ENCODE peak calls at places on chromosomes 4 and X, in four cellular contexts. N is HepG2, Z is K562, P is H1. A is an unnamed sample.

GRCh38 chrX:80648023-80648422 is 161.7 kb downstream of the BRWD3 start:
- DNase-seq in P (no peak), Z (peak), N (no peak), A (peak)

GRCh38 chr4:176261018-176261417 is 8.0 kb downstream of the ASB5 start:
- DNase-seq in N (no peak), P (no peak), Z (no peak), A (no peak)

GRCh38 chr4:144579411-144580020 is 66.4 kb upstream of the HHIP start:
- DNase-seq in Z (no peak), P (no peak), N (no peak), A (peak)

GRCh38 chrX:110734894-110735541 is 60.6 kb downstream of the CHRDL1 start:
- DNase-seq in Z (no peak), P (no peak), N (no peak), A (no peak)

GRCh38 chr4:27921236-27921635 is 1060.6 kb downstream of the STIM2 start:
- DNase-seq in Z (no peak), P (no peak), N (no peak), A (no peak)

GRCh38 chr4:26204249-26204825 is 116.5 kb upstream of the RBPJ start:
- DNase-seq in P (no peak), Z (no peak), N (no peak), A (no peak)

GRCh38 chr4:8185280-8185679 is 13.8 kb upstream of the SH3TC1 start:
- DNase-seq in Z (no peak), N (no peak), P (no peak), A (no peak)

GRCh38 chr4:7821245-7822165 is 118.2 kb downstream of the AFAP1 start:
- DNase-seq in Z (no peak), P (no peak), N (no peak), A (no peak)

GRCh38 chrX:20221902-20222301 is 44.8 kb downstream of the RPS6KA3 start:
- DNase-seq in P (no peak), N (peak), Z (peak), A (no peak)

DNA sequence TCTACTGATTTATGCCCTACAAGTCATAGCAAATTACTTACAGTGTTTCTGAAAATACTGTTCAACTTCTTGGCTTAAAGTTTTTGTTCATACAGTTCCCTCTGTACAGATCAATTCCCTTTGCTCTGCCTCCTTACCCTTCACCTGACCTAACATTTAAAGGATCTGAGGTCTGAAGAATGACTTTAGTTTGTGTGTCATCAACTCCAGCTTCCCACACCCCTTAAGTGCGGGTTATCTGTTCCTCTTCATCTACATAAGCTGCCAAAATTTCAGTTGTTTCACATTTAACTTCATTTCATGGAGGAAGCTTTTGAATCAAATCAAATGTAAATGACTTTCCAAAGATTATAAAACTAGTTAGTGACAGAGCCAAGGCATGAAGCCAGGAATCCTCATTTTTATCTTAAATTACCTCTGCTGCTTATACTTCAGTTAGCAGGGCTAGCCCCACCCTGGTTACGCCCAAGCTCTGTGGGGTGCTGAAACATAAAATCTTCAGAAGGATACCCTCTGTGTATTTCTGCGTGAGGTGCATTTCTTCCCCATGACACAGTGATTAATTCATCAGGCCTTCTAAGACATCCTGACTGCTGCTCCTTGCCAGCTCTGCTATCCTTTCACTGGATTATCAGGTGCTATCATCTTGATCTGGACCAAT is 16.5 kb downstream of the CXCL1 start:
- DNase-seq in Z (peak), P (no peak), N (no peak), A (no peak)
- H2AFZ ChIP-seq in Z (no peak), P (no peak), N (no peak), A (peak)

DNA sequence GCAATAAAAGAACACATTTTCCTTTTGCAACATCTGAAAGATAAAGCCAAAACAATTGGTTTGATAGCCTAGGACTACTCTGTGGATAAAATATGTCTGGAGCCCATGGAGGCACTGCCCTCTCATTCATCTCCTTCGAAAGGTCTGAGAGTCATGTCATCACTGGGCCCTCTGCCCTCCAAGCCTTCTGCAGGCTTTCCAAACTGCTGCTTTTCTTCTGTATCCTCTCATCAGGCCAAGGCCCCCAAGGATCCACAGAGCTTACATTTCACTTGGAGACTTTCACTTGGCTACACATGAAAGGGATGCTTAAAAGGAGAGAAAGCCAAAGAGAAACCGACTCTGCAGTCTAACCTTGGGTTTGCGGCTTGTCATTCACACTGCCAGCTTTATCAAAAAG is 109.9 kb downstream of the SH3RF1 start:
- DNase-seq in P (no peak), Z (no peak), N (no peak), A (no peak)
- H3K4me3 ChIP-seq in P (no peak), Z (no peak), N (no peak), A (no peak)

GRCh38 chr4:146401274-146401673 is 120.5 kb downstream of the SLC10A7 start:
- DNase-seq in P (no peak), Z (no peak), N (no peak), A (no peak)
- TF ChIP-seq JUN in P (no peak), Z (no peak), N (no peak), A (no peak)

DNA sequence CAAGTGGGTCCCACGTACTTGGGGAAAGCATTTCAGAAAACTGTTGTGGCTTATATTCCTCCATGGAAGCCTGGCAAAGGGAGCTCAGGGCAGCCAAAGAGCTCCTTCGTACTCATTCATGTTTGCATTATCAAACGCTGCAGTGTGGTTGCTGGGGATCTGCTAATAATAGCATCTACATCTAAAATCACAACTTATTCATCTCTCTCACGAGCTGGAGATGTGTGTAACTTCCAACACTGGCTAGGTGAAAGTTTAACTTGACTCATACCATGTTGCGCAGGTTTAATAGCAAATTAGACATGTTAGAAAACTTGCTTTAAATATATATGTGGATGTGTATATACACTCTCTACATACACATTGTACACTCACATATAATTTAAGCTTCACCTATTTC is 415.1 kb downstream of the AFF2 start:
- DNase-seq in P (no peak), N (no peak), Z (no peak), A (no peak)
- H2AFZ ChIP-seq in P (no peak), N (no peak), Z (no peak), A (no peak)

DNA sequence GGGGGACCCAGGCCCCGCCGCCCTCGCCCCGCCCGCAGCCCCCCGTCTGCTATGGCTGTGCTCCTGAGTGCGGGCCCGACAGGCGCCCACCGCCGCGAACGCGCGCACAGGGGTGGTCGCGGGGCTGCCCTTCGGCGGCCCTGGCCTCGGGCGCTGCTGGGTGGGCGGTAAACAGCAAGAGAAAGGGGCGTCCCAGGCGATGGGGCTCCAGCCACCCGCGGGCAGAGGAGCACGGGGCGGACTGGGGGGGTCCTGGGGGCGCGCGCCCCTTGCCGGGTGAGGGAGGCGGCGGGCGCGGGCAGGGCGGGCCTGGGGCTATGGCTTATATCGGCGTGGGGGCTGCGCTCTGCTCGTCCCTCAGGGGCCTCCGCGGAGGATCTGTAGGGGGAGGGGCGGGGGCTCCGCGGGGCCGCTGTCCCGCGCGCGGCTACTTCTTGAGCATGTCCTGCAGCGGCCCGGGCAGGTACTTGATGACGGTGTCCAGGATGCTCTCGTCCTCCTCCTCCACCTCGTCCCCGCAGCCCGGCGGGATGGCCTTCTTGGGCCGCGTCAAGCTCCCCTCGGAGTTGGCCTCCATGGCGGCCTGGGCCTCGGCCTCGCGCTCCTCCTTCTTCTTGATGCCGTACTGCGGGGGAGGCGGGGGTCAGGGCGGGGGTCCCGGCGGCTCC is 39.7 kb downstream of the CPLX1 start:
- DNase-seq in N (no peak), Z (no peak), P (no peak), A (no peak)
- H3K4me3 ChIP-seq in N (no peak), Z (no peak), P (peak), A (no peak)

DNA sequence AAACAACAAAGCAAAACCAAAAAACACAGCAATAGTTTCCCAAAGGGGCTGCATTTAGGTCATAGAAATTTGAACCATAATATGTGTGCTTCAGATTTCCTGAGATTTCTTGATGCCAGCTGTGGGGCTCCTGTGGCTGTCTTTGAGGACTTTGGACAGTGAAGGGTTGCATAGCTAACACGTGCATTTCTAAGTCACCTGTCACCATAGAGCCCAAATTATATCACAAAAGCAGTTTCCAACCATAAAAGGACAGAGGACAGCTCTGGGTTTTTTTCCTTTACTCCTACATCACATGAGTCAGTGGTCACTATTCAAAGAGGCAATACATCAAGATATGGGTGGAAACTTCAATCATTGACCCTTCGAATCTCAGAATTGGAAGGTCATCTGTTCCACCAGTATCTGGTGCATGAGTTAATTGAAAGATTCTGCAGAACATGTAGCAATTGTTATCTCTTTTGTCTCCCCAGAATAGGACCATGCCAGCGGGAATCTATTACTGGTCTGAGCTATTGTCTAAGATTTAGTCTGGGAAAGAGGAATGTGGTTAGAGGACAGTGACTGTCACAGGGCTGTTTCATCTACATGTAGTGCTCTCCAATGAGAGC is 133.6 kb downstream of the AASDH start:
- DNase-seq in Z (no peak), P (no peak), N (no peak), A (no peak)
- TF ChIP-seq JUN in Z (no peak), P (no peak), N (no peak), A (no peak)

GRCh38 chrX:141201962-141202361 is 25.0 kb upstream of the LDOC1 start:
- DNase-seq in N (no peak), P (no peak), Z (no peak), A (no peak)
- H2AFZ ChIP-seq in N (no peak), P (no peak), Z (no peak), A (no peak)

GRCh38 chr4:56981795-56982201 is 3.1 kb downstream of the POLR2B start:
- DNase-seq in N (no peak), P (no peak), Z (peak), A (peak)
- H3K4me3 ChIP-seq in N (no peak), P (no peak), Z (peak), A (peak)

DNA sequence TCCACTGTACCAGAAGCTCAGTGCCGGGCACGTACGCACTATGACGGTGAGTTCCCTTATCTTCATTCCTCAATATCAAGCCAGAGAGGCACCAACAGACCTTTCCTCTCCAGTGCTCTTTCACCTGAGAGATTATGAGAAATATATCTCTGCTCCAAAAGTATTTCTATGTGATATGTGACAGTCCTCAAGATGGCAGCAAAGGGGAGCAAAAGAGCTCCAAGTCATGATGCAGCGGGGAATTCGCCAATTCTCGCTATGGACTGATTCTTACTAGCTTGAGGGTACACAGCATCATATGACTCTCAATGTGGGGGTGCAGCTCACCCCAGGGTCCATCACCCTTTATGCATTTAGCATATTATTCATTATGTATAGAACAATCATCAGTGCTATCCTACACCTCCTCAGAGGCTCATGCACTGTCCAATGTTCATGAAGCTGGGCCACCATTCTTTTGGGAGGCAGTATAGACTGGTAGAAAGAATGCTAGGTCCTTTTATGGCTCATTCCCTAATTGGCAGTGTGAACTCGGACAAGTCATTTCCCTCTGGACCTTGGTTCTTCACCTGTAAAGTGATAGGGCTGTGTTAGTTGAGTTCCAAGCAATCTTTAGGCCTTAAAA is 12.8 kb upstream of the IQSEC2 start:
- DNase-seq in Z (peak), P (no peak), N (no peak), A (peak)
- TF ChIP-seq JUN in Z (no peak), P (no peak), N (no peak), A (no peak)

A was measured in endothelial cell of umbilical vein.